ENCODE peak calls at places on chromosome 1, in four cellular contexts. L is left lung, K is heart right ventricle, F is colonic mucosa. I is an unnamed sample. For H3K27me3, the result is how much of the 10 kb centered on the place peaks cover.

GRCh38 chr1:36285450-36286101 is 20.6 kb upstream of the SH3D21 start:
- DNase-seq in L (no peak), K (peak), F (peak), I (peak)

GRCh38 chr1:41851589-41851988 is 67.1 kb downstream of the HIVEP3 start:
- DNase-seq in L (no peak), K (no peak), F (no peak), I (no peak)

GRCh38 chr1:185409763-185410528 is 92.9 kb upstream of the IVNS1ABP start:
- DNase-seq in L (no peak), K (no peak), F (no peak), I (no peak)

GRCh38 chr1:231702321-231702720 is 75.7 kb downstream of the DISC1 start:
- DNase-seq in L (no peak), K (no peak), F (no peak), I (no peak)

GRCh38 chr1:111222308-111223125 is 5.0 kb upstream of the CHI3L2 start:
- DNase-seq in L (peak), K (peak), F (peak), I (peak)

GRCh38 chr1:117051224-117052064 is 8.7 kb upstream of the TTF2 start:
- DNase-seq in L (peak), K (no peak), F (peak), I (no peak)

GRCh38 chr1:41102653-41103052 is 81.1 kb upstream of the SLFNL1 start:
- DNase-seq in L (no peak), K (no peak), F (peak), I (no peak)

GRCh38 chr1:153790996-153791855 is 16.0 kb downstream of the SLC27A3 start:
- DNase-seq in L (no peak), K (no peak), F (no peak), I (no peak)

GRCh38 chr1:50659107-50659628 is 235.9 kb upstream of the DMRTA2 start:
- DNase-seq in L (no peak), K (no peak), F (no peak), I (no peak)

GRCh38 chr1:15843826-15844572 is 3.5 kb upstream of the SPEN start:
- DNase-seq in L (no peak), K (no peak), F (no peak), I (no peak)

GRCh38 chr1:89877756-89878155 is 56.9 kb downstream of the LRRC8D start:
- DNase-seq in L (no peak), K (no peak), F (no peak), I (no peak)

GRCh38 chr1:223770621-223771315 is 58.4 kb downstream of the CAPN2 start:
- DNase-seq in L (no peak), K (no peak), F (no peak), I (peak)

GRCh38 chr1:246418565-246419312 is 88.3 kb downstream of the SMYD3 start:
- DNase-seq in L (no peak), K (no peak), F (no peak), I (no peak)

GRCh38 chr1:227901906-227902640 is 45.7 kb downstream of the WNT9A start:
- DNase-seq in L (peak), K (no peak), F (no peak), I (no peak)

GRCh38 chr1:51329443-51330325 is 678 bp downstream of the TTC39A start:
- DNase-seq in L (no peak), K (peak), F (peak), I (no peak)

GRCh38 chr1:21670059-21670881 is 1.1 kb upstream of the RAP1GAP start:
- DNase-seq in L (no peak), K (no peak), F (no peak), I (no peak)

GRCh38 chr1:175628548-175629317 is 114.7 kb downstream of the TNR start:
- DNase-seq in L (no peak), K (peak), F (peak), I (no peak)

GRCh38 chr1:153678519-153679336 is at the start of gene NPR1:
- DNase-seq in L (peak), K (peak), F (peak), I (peak)

GRCh38 chr1:103162360-103162759 is 54.0 kb upstream of the COL11A1 start:
- DNase-seq in L (no peak), K (no peak), F (no peak), I (no peak)

GRCh38 chr1:243475966-243476365 is 220.1 kb downstream of the SDCCAG8 start:
- DNase-seq in L (no peak), K (no peak), F (no peak), I (no peak)

GRCh38 chr1:116367256-116367949 is 5.6 kb upstream of the ATP1A1 start:
- DNase-seq in L (no peak), K (no peak), F (no peak), I (no peak)

GRCh38 chr1:41535236-41535720 is 50.8 kb upstream of the EDN2 start:
- DNase-seq in L (peak), K (no peak), F (no peak), I (no peak)

GRCh38 chr1:30271401-30272287 is 451.7 kb downstream of the MATN1 start:
- DNase-seq in L (no peak), K (no peak), F (no peak), I (no peak)

GRCh38 chr1:242017580-242018233 is 18.8 kb upstream of the MAP1LC3C start:
- DNase-seq in L (no peak), K (peak), F (peak), I (peak)

GRCh38 chr1:55589656-55590297 is 374.6 kb upstream of the USP24 start:
- DNase-seq in L (no peak), K (no peak), F (no peak), I (no peak)

GRCh38 chr1:178310685-178311105 is 186.1 kb downstream of the CLEC20A start:
- DNase-seq in L (no peak), K (no peak), F (no peak), I (no peak)

GRCh38 chr1:155324717-155325595 is 4.3 kb downstream of the RUSC1 start:
- DNase-seq in L (peak), K (peak), F (peak), I (no peak)

GRCh38 chr1:25771246-25772114 is 28.5 kb upstream of the SELENON start:
- DNase-seq in L (no peak), K (peak), F (peak), I (no peak)

GRCh38 chr1:53556657-53557227 is 97.5 kb downstream of the DMRTB1 start:
- DNase-seq in L (no peak), K (no peak), F (no peak), I (no peak)

GRCh38 chr1:30477588-30477987 is 245.8 kb downstream of the MATN1 start:
- DNase-seq in L (no peak), K (no peak), F (no peak), I (no peak)

GRCh38 chr1:209659909-209660308 is 7.7 kb upstream of the LAMB3 start:
- DNase-seq in L (no peak), K (no peak), F (no peak), I (no peak)

GRCh38 chr1:51956528-51957509 is 33.7 kb downstream of the RAB3B start:
- DNase-seq in L (no peak), K (no peak), F (no peak), I (no peak)

GRCh38 chr1:222136869-222137268 is 395.0 kb upstream of the DUSP10 start:
- DNase-seq in L (no peak), K (no peak), F (no peak), I (no peak)

GRCh38 chr1:172180886-172181285 is 239.6 kb upstream of the C1orf105 start:
- DNase-seq in L (peak), K (peak), F (peak), I (no peak)

GRCh38 chr1:225617956-225618355 is 35.0 kb downstream of the ENAH start:
- DNase-seq in L (no peak), K (no peak), F (no peak), I (no peak)

GRCh38 chr1:12521096-12521495 is 96.9 kb downstream of the DHRS3 start:
- DNase-seq in L (peak), K (no peak), F (no peak), I (no peak)

GRCh38 chr1:20233394-20233793 is 47.1 kb upstream of the PLA2G2C start:
- DNase-seq in L (no peak), K (no peak), F (no peak), I (no peak)

GRCh38 chr1:33275706-33276572 is 19.6 kb downstream of the ZNF362 start:
- DNase-seq in L (no peak), K (no peak), F (no peak), I (no peak)

DNA sequence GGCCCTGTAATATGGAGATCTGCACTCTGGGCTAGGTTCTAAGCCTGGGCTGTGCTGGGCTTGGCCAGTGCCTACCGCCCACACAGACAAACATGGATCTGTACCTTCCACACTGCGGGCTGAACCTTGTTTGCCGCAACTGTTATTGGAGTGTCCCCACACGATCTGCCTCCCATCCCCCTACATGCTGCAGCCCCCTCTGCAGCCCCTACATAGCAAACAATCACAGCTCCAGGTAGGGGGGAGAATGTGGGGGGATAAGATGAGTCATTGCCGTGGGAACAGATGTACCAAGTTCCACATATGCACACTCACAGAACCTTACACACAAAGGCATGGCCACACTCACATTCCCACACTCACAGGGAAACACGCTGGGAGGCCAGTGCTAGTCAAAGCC is 2.1 kb upstream of the HCRTR1 start:
- DNase-seq in L (no peak), K (no peak), F (no peak), I (no peak)
- H3K27me3 ChIP-seq in L (under half), K (under half), F (under half), I (under half)

DNA sequence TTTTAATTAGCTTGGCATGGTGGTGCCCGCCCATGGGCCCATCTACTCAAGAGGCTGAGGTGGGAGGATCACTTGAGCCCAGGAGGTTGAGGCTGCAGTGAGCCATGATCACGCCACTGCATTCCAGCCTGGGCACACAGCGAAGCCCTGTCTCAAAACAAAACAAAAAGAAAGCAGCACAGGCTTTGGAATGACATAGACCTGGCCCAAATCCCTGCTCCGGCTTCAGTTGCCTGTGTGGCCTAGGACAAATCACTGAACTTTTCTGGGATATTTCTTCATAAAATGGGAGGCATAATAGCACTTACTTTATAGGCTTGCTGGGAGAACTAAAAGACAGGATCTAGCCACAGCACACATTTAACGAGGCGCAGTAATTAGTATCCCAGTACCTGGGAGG is 2.4 kb downstream of the PEAR1 start:
- DNase-seq in L (peak), K (no peak), F (no peak), I (no peak)
- H3K27me3 ChIP-seq in L (under half), K (under half), F (under half), I (under half)

GRCh38 chr1:936865-937264 is 13.1 kb downstream of the SAMD11 start:
- DNase-seq in L (no peak), K (no peak), F (no peak), I (no peak)

GRCh38 chr1:933603-933940 is 9.8 kb downstream of the SAMD11 start:
- DNase-seq in L (no peak), K (no peak), F (no peak), I (no peak)

GRCh38 chr1:936348-936747 is 12.6 kb downstream of the SAMD11 start:
- DNase-seq in L (no peak), K (no peak), F (no peak), I (no peak)

GRCh38 chr1:935751-936231 is 12.1 kb downstream of the SAMD11 start:
- DNase-seq in L (no peak), K (no peak), F (no peak), I (no peak)

GRCh38 chr1:934991-935750 is 11.4 kb downstream of the SAMD11 start:
- DNase-seq in L (no peak), K (no peak), F (no peak), I (no peak)
- H3K27me3 ChIP-seq in L (half or more), K (half or more), F (half or more), I (under half)

GRCh38 chr1:3073520-3074296 is 4.7 kb downstream of the PRDM16 start:
- DNase-seq in L (peak), K (no peak), F (no peak), I (no peak)

GRCh38 chr1:3070654-3071506 is 1.9 kb downstream of the PRDM16 start:
- DNase-seq in L (peak), K (no peak), F (no peak), I (no peak)

GRCh38 chr1:3071507-3072177 is 2.6 kb downstream of the PRDM16 start:
- DNase-seq in L (peak), K (no peak), F (no peak), I (no peak)

GRCh38 chr1:3072948-3073519 is 4.0 kb downstream of the PRDM16 start:
- DNase-seq in L (no peak), K (no peak), F (no peak), I (no peak)

DNA sequence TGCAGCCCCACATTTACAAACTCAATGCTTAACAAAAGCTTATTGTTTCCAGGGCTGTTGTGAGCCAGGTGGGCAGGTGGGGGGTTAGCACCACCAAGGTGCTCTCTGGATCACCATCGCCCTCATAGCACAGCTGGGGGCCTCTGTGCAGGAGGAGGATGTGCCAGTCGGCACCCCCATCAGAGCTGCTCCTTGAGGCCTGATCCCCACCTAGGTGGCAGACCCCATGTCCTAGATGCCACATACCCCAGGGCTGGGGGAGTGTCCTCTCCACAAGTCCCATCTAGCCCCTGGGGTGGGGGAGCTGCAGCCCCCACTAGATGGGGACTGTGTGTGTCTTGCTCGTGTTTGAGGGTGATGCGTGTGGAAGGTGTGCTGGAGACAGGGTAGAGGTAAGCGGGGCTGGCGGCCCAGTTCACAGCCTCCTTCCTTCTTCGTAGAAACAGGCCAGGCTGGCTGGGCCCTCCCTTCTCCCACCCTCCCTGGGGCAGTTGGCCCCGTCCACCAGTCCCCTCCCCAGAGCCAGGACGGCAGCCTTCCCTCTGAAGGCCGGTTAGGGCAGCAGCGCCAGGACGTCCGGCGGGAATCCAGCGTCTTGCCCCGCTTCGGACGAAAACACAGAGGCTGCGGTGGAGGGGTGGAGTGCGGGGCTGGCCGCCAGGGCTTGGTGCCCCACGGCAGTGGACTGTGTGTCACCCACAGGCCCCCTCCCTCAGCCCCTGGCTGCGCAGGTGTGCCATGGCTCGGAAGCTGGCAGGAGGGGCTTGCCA is 3.4 kb downstream of the PRDM16 start:
- DNase-seq in L (peak), K (no peak), F (no peak), I (no peak)
- H3K27me3 ChIP-seq in L (half or more), K (half or more), F (half or more), I (under half)

DNA sequence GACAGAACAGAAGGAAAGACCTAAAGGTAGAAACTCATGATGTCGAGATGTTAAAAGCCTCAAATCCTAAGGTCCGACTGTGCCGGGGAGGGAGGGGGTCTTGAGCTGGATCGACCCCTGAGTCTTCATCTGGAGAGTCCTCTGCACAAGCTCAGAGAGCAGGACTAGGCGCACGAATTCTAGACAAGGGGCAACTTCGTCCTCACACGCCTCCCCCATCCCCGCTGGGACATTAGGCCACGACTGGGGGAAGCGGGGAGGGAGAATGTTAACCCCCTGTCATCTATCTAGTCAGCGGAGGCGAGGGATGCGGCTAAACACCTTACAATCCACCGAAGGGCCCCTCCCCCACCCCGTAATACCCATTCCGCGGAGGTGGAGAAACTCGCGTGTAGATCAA is 94.7 kb downstream of the PRKAB2 start:
- DNase-seq in L (no peak), K (no peak), F (no peak), I (no peak)
- H3K27me3 ChIP-seq in L (half or more), K (half or more), F (half or more), I (under half)

GRCh38 chr1:6486433-6487011 is 4.9 kb downstream of the PLEKHG5 start:
- DNase-seq in L (peak), K (peak), F (peak), I (peak)
- H3K27me3 ChIP-seq in L (half or more), K (under half), F (under half), I (under half)

DNA sequence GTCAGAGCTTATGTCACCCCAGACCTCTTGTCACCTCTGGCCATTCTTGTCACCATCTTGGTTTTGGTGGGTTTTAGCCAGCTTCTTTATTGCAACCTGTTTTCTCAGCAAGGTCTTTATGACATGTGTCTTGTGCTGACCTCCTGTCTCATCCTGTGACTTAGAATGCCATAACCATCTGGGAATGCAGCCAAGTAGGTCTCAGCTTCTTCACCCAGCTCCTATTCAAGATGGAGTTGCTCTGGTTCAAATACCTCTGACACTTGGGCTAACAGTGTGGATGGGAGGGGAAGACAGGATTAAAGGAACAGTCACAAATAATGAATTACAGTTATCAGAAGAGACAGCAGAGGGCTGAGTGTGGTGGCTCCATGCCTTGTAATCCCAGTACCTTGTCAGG is 30.5 kb upstream of the PIK3CD start:
- DNase-seq in L (no peak), K (no peak), F (no peak), I (no peak)
- H3K27me3 ChIP-seq in L (under half), K (under half), F (under half), I (under half)

GRCh38 chr1:6106321-6106731 is 60.6 kb downstream of the KCNAB2 start:
- DNase-seq in L (peak), K (no peak), F (no peak), I (no peak)
- H3K27me3 ChIP-seq in L (half or more), K (under half), F (under half), I (under half)

GRCh38 chr1:1032428-1032827 is 12.5 kb downstream of the AGRN start:
- DNase-seq in L (no peak), K (no peak), F (no peak), I (no peak)

GRCh38 chr1:1033009-1033587 is 13.2 kb downstream of the AGRN start:
- DNase-seq in L (peak), K (peak), F (peak), I (peak)

GRCh38 chr1:1035291-1035931 is 15.5 kb downstream of the AGRN start:
- DNase-seq in L (no peak), K (no peak), F (no peak), I (no peak)

GRCh38 chr1:1033731-1034437 is 14.0 kb downstream of the AGRN start:
- DNase-seq in L (no peak), K (no peak), F (no peak), I (no peak)

GRCh38 chr1:1034438-1034759 is 14.5 kb downstream of the AGRN start:
- DNase-seq in L (no peak), K (no peak), F (no peak), I (no peak)
- H3K27me3 ChIP-seq in L (half or more), K (under half), F (under half), I (under half)